ENCODE peak calls at places on chromosomes 12 and 14, in nine cellular contexts. K, T, L, A, C, I, Q, R and V are unnamed samples.

GRCh38 chr12:1277905-1278304 is 286.9 kb downstream of the ERC1 start:
- DNase-seq in C (no peak), R (no peak), A (no peak), Q (no peak), L (no peak), K (no peak), I (no peak), T (no peak), V (peak; percentile 61)

GRCh38 chr12:101826766-101827368 is 3.9 kb downstream of the GNPTAB start:
- DNase-seq in C (no peak), K (no peak), Q (no peak), I (no peak), L (no peak), T (no peak), A (no peak), R (no peak), V (no peak)

GRCh38 chr14:60565211-60565610 is 56.3 kb downstream of the SIX6 start:
- DNase-seq in R (no peak), T (no peak), K (no peak), L (no peak), A (no peak), C (no peak), Q (no peak), I (no peak), V (no peak)

GRCh38 chr12:76641961-76642360 is 82.4 kb upstream of the OSBPL8 start:
- DNase-seq in K (no peak), A (no peak), C (no peak), T (no peak), L (no peak), R (no peak), Q (no peak), I (no peak), V (no peak)

GRCh38 chr12:89353188-89353822 is 1.0 kb upstream of the DUSP6 start:
- DNase-seq in L (no peak), A (peak; percentile 90), T (peak; percentile 84), I (peak; percentile 91), R (peak; percentile 80), Q (peak; percentile 59), K (peak; percentile 80), C (peak; percentile 87), V (peak; percentile 39)

GRCh38 chr14:22841311-22841710 is 4.9 kb downstream of the MMP14 start:
- DNase-seq in L (no peak), R (no peak), T (peak; percentile 60), I (no peak), A (no peak), C (no peak), K (no peak), Q (no peak), V (no peak)

GRCh38 chr12:12157424-12157823 is 86.7 kb downstream of the BCL2L14 start:
- DNase-seq in Q (no peak), T (no peak), R (no peak), L (no peak), C (no peak), A (no peak), I (no peak), K (no peak), V (no peak)

GRCh38 chr14:33842299-33842698 is 108.6 kb downstream of the EGLN3 start:
- DNase-seq in K (no peak), A (no peak), L (no peak), R (no peak), Q (peak; percentile 68), T (no peak), C (no peak), I (peak; percentile 37), V (no peak)

GRCh38 chr14:56081139-56081538 is 37.1 kb upstream of the PELI2 start:
- DNase-seq in R (no peak), Q (no peak), K (no peak), C (no peak), T (no peak), I (no peak), A (no peak), L (no peak), V (no peak)

GRCh38 chr12:68281685-68282084 is 28.3 kb upstream of the IL22 start:
- DNase-seq in C (no peak), L (no peak), T (no peak), K (no peak), I (no peak), R (no peak), A (no peak), Q (no peak), V (peak; percentile 9)

GRCh38 chr12:59843260-59843843 is 247.5 kb downstream of the SLC16A7 start:
- DNase-seq in A (no peak), K (no peak), Q (no peak), C (no peak), L (no peak), R (no peak), I (no peak), T (no peak), V (no peak)

GRCh38 chr14:56207626-56208297 is 89.6 kb downstream of the PELI2 start:
- DNase-seq in L (no peak), T (no peak), Q (no peak), C (no peak), K (no peak), R (no peak), I (peak; percentile 62), A (no peak), V (no peak)

GRCh38 chr14:91177797-91178147 is 63.9 kb downstream of the DGLUCY start:
- DNase-seq in I (no peak), K (no peak), L (no peak), T (no peak), R (no peak), Q (no peak), C (no peak), A (no peak), V (no peak)

GRCh38 chr12:65280306-65280705 is 1.8 kb downstream of the MSRB3 start:
- DNase-seq in L (no peak), T (no peak), Q (no peak), C (no peak), A (no peak), K (no peak), R (no peak), I (no peak), V (no peak)

GRCh38 chr12:52151153-52151858 is 40.5 kb downstream of the KRT80 start:
- DNase-seq in T (no peak), R (no peak), K (no peak), C (no peak), L (peak; percentile 51), Q (no peak), I (no peak), A (no peak), V (no peak)

GRCh38 chr12:52152905-52153317 is 38.9 kb downstream of the KRT80 start:
- DNase-seq in R (no peak), T (no peak), Q (no peak), K (no peak), C (no peak), A (no peak), L (no peak), I (no peak), V (no peak)

GRCh38 chr12:52149651-52150241 is 42.1 kb downstream of the KRT80 start:
- DNase-seq in I (no peak), K (no peak), Q (no peak), A (peak; percentile 53), L (peak; percentile 72), R (no peak), C (no peak), T (no peak), V (no peak)

GRCh38 chr12:52149182-52149641 is 42.6 kb downstream of the KRT80 start:
- DNase-seq in Q (no peak), K (no peak), I (no peak), C (no peak), R (no peak), A (no peak), T (no peak), L (peak; percentile 47), V (no peak)

GRCh38 chr12:52151859-52152783 is 39.7 kb downstream of the KRT80 start:
- DNase-seq in L (peak; percentile 90), R (peak; percentile 82), K (peak; percentile 70), T (peak; percentile 83), Q (peak; percentile 75), A (peak; percentile 85), I (peak; percentile 91), C (peak; percentile 81), V (peak; percentile 73)
- H3K27ac ChIP-seq in L (no peak overlapping the region), R (no peak overlapping the region), K (peak overlapping the region; percentile 67), T (peak overlapping the region; percentile 67), Q (peak overlapping the region; percentile 100), A (no peak overlapping the region), I (no peak overlapping the region), C (no peak overlapping the region), V (no peak overlapping the region)

DNA sequence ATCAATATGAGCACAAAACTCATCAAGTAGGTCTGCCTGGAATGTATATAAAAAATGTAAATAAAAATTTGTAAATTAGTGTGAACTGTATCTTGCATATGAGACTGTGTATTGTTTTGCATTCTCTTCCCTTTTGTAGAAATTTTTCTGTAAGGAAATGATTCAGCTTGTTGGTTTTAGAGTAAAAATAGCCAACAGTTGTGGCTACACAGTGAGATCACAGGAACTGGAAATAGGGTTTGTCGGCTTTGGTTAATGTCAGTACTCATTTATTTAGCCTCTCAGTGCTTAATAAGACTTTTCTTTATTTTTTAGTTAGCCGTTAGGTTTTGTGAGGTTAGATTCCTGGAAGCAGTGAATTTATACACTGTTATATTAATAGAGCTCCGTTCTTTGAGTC is 62.7 kb downstream of the ETNK1 start:
- DNase-seq in R (no peak), A (no peak), C (no peak), K (no peak), Q (no peak), L (no peak), T (no peak), I (no peak), V (no peak)
- H3K27ac ChIP-seq in R (no peak overlapping the region), A (no peak overlapping the region), C (no peak overlapping the region), K (peak overlapping the region; percentile 62), Q (no peak overlapping the region), L (no peak overlapping the region), T (peak overlapping the region; percentile 36), I (no peak overlapping the region), V (no peak overlapping the region)

GRCh38 chr12:50595667-50596066 is 90.9 kb downstream of the DIP2B start:
- DNase-seq in R (no peak), A (no peak), Q (no peak), T (no peak), C (no peak), I (no peak), K (no peak), L (no peak), V (no peak)

GRCh38 chr12:50589650-50590435 is 85.1 kb downstream of the DIP2B start:
- DNase-seq in I (peak; percentile 18), C (no peak), K (no peak), R (no peak), T (no peak), Q (no peak), A (no peak), L (no peak), V (no peak)

DNA sequence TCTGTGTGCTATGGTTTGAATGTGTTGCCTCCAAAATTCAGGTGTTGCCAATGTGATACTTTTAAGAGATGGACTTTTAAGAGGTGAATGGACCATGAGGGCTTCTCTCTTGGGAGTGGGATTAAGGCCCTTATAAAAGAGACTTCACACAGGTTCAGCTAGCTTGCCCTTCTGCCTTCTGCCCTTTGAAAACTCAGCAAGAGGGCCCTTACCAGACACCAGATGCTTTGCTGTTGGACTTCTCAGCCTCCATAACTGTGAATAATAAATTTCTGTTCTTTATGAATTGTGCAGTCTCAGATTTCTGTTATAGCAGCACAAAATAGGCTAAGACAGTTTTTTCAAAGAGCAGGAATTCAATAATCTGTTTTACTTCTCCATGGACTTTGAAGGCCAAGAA is 86.1 kb downstream of the DIP2B start:
- DNase-seq in I (no peak), L (no peak), K (no peak), Q (no peak), T (no peak), C (no peak), A (no peak), R (no peak), V (no peak)
- H3K27ac ChIP-seq in I (no peak overlapping the region), L (no peak overlapping the region), K (no peak overlapping the region), Q (no peak overlapping the region), T (no peak overlapping the region), C (no peak overlapping the region), A (no peak overlapping the region), R (no peak overlapping the region), V (no peak overlapping the region)

GRCh38 chr14:75822522-75823288 is 159.1 kb downstream of the TGFB3 start:
- DNase-seq in K (peak; percentile 34), I (no peak), A (no peak), R (no peak), T (no peak), C (peak; percentile 61), Q (peak; percentile 30), L (no peak), V (no peak)
- H3K27ac ChIP-seq in K (peak overlapping the region; percentile 57), I (peak overlapping the region; percentile 93), A (no peak overlapping the region), R (peak overlapping the region; percentile 62), T (peak overlapping the region; percentile 46), C (peak overlapping the region; percentile 83), Q (no peak overlapping the region), L (no peak overlapping the region), V (no peak overlapping the region)